ENCODE peak calls at places on chromosomes 7 and 10, in nine cellular contexts. One of them, this sample, is unnamed.
A peak's percentile ranks its signal among the peaks of the same experiment; 100 is the strongest.

GRCh38 chr10:103544657-103545310 is 51.3 kb downstream of the NEURL1 start:
- DNase-seq in AG10803: no peak
- DNase-seq in Caco-2: no peak
- DNase-seq in OCI-LY7: no peak
- DNase-seq in nephron progenitor cell: no peak
- DNase-seq in endothelial cell: no peak
- DNase-seq in GM23338: no peak
- DNase-seq in astrocyte of the spinal cord: no peak
- DNase-seq in stimulated activated CD8-positive, alpha-beta memory T cell treated with anti-CD3 and anti-CD28 coated beads, Interleukin-2, amount 100 ng/mL, for 48 hours: no peak
- DNase-seq in this sample: peak; percentile 4

GRCh38 chr7:73865738-73866445 is 4.9 kb downstream of the TMEM270 start:
- DNase-seq in stimulated activated CD8-positive, alpha-beta memory T cell treated with anti-CD3 and anti-CD28 coated beads, Interleukin-2, amount 100 ng/mL, for 48 hours: no peak
- DNase-seq in nephron progenitor cell: peak; percentile 45
- DNase-seq in OCI-LY7: peak; percentile 44
- DNase-seq in GM23338: peak; percentile 69
- DNase-seq in Caco-2: peak; percentile 53
- DNase-seq in AG10803: peak; percentile 66
- DNase-seq in astrocyte of the spinal cord: peak; percentile 64
- DNase-seq in endothelial cell: peak; percentile 65
- DNase-seq in this sample: no peak

GRCh38 chr7:82859106-82859850 is 303.4 kb downstream of the PCLO start:
- DNase-seq in Caco-2: no peak
- DNase-seq in AG10803: peak; percentile 13
- DNase-seq in nephron progenitor cell: no peak
- DNase-seq in OCI-LY7: no peak
- DNase-seq in astrocyte of the spinal cord: peak; percentile 18
- DNase-seq in GM23338: no peak
- DNase-seq in stimulated activated CD8-positive, alpha-beta memory T cell treated with anti-CD3 and anti-CD28 coated beads, Interleukin-2, amount 100 ng/mL, for 48 hours: no peak
- DNase-seq in endothelial cell: no peak
- DNase-seq in this sample: no peak

GRCh38 chr10:79244068-79244442 is 103.2 kb upstream of the PPIF start:
- DNase-seq in GM23338: no peak
- DNase-seq in Caco-2: no peak
- DNase-seq in stimulated activated CD8-positive, alpha-beta memory T cell treated with anti-CD3 and anti-CD28 coated beads, Interleukin-2, amount 100 ng/mL, for 48 hours: no peak
- DNase-seq in endothelial cell: no peak
- DNase-seq in astrocyte of the spinal cord: no peak
- DNase-seq in OCI-LY7: peak; percentile 46
- DNase-seq in nephron progenitor cell: no peak
- DNase-seq in AG10803: no peak
- DNase-seq in this sample: peak; percentile 19

GRCh38 chr7:23530355-23530754 is 1.4 kb downstream of the TRA2A start:
- DNase-seq in Caco-2: peak; percentile 49
- DNase-seq in GM23338: peak; percentile 71
- DNase-seq in stimulated activated CD8-positive, alpha-beta memory T cell treated with anti-CD3 and anti-CD28 coated beads, Interleukin-2, amount 100 ng/mL, for 48 hours: no peak
- DNase-seq in nephron progenitor cell: no peak
- DNase-seq in AG10803: peak; percentile 36
- DNase-seq in astrocyte of the spinal cord: peak; percentile 30
- DNase-seq in endothelial cell: no peak
- DNase-seq in OCI-LY7: peak; percentile 71
- DNase-seq in this sample: peak; percentile 22

GRCh38 chr7:99050971-99051370 is 92.9 kb downstream of the SMURF1 start:
- DNase-seq in Caco-2: no peak
- DNase-seq in OCI-LY7: no peak
- DNase-seq in nephron progenitor cell: no peak
- DNase-seq in AG10803: no peak
- DNase-seq in stimulated activated CD8-positive, alpha-beta memory T cell treated with anti-CD3 and anti-CD28 coated beads, Interleukin-2, amount 100 ng/mL, for 48 hours: no peak
- DNase-seq in GM23338: no peak
- DNase-seq in endothelial cell: no peak
- DNase-seq in astrocyte of the spinal cord: peak; percentile 17
- DNase-seq in this sample: no peak

GRCh38 chr7:2306688-2307087 is 7.6 kb downstream of the SNX8 start:
- DNase-seq in OCI-LY7: no peak
- DNase-seq in nephron progenitor cell: no peak
- DNase-seq in GM23338: no peak
- DNase-seq in stimulated activated CD8-positive, alpha-beta memory T cell treated with anti-CD3 and anti-CD28 coated beads, Interleukin-2, amount 100 ng/mL, for 48 hours: no peak
- DNase-seq in AG10803: no peak
- DNase-seq in Caco-2: no peak
- DNase-seq in endothelial cell: no peak
- DNase-seq in astrocyte of the spinal cord: no peak
- DNase-seq in this sample: no peak

GRCh38 chr7:112149734-112150133 is 56.5 kb downstream of the DOCK4 start:
- DNase-seq in OCI-LY7: no peak
- DNase-seq in Caco-2: no peak
- DNase-seq in endothelial cell: no peak
- DNase-seq in GM23338: no peak
- DNase-seq in stimulated activated CD8-positive, alpha-beta memory T cell treated with anti-CD3 and anti-CD28 coated beads, Interleukin-2, amount 100 ng/mL, for 48 hours: no peak
- DNase-seq in astrocyte of the spinal cord: no peak
- DNase-seq in AG10803: no peak
- DNase-seq in nephron progenitor cell: no peak
- DNase-seq in this sample: no peak

GRCh38 chr10:34102237-34102673 is 712.8 kb downstream of the PARD3 start:
- DNase-seq in astrocyte of the spinal cord: no peak
- DNase-seq in OCI-LY7: no peak
- DNase-seq in Caco-2: no peak
- DNase-seq in GM23338: no peak
- DNase-seq in AG10803: peak; percentile 78
- DNase-seq in stimulated activated CD8-positive, alpha-beta memory T cell treated with anti-CD3 and anti-CD28 coated beads, Interleukin-2, amount 100 ng/mL, for 48 hours: no peak
- DNase-seq in nephron progenitor cell: no peak
- DNase-seq in endothelial cell: no peak
- DNase-seq in this sample: no peak

GRCh38 chr10:16761300-16761699 is 55.9 kb downstream of the RSU1 start:
- DNase-seq in nephron progenitor cell: no peak
- DNase-seq in astrocyte of the spinal cord: no peak
- DNase-seq in Caco-2: no peak
- DNase-seq in GM23338: no peak
- DNase-seq in stimulated activated CD8-positive, alpha-beta memory T cell treated with anti-CD3 and anti-CD28 coated beads, Interleukin-2, amount 100 ng/mL, for 48 hours: no peak
- DNase-seq in AG10803: no peak
- DNase-seq in endothelial cell: no peak
- DNase-seq in OCI-LY7: no peak
- DNase-seq in this sample: no peak

GRCh38 chr10:24382979-24383663 is 174.2 kb downstream of the KIAA1217 start:
- DNase-seq in nephron progenitor cell: no peak
- DNase-seq in endothelial cell: peak; percentile 9
- DNase-seq in GM23338: peak; percentile 41
- DNase-seq in stimulated activated CD8-positive, alpha-beta memory T cell treated with anti-CD3 and anti-CD28 coated beads, Interleukin-2, amount 100 ng/mL, for 48 hours: no peak
- DNase-seq in AG10803: no peak
- DNase-seq in astrocyte of the spinal cord: no peak
- DNase-seq in Caco-2: peak; percentile 73
- DNase-seq in OCI-LY7: no peak
- DNase-seq in this sample: no peak

GRCh38 chr10:4214912-4215311 is 429.9 kb upstream of the KLF6 start:
- DNase-seq in AG10803: peak; percentile 54
- DNase-seq in nephron progenitor cell: no peak
- DNase-seq in Caco-2: no peak
- DNase-seq in astrocyte of the spinal cord: no peak
- DNase-seq in OCI-LY7: no peak
- DNase-seq in endothelial cell: no peak
- DNase-seq in stimulated activated CD8-positive, alpha-beta memory T cell treated with anti-CD3 and anti-CD28 coated beads, Interleukin-2, amount 100 ng/mL, for 48 hours: no peak
- DNase-seq in GM23338: peak; percentile 28
- DNase-seq in this sample: no peak

GRCh38 chr7:47520408-47520807 is 61.5 kb downstream of the TNS3 start:
- DNase-seq in stimulated activated CD8-positive, alpha-beta memory T cell treated with anti-CD3 and anti-CD28 coated beads, Interleukin-2, amount 100 ng/mL, for 48 hours: no peak
- DNase-seq in Caco-2: no peak
- DNase-seq in nephron progenitor cell: no peak
- DNase-seq in astrocyte of the spinal cord: peak; percentile 77
- DNase-seq in AG10803: peak; percentile 99
- DNase-seq in OCI-LY7: no peak
- DNase-seq in endothelial cell: no peak
- DNase-seq in GM23338: no peak
- DNase-seq in this sample: no peak

GRCh38 chr10:114184276-114184675 is 5.1 kb downstream of the TDRD1 start:
- DNase-seq in endothelial cell: no peak
- DNase-seq in Caco-2: no peak
- DNase-seq in nephron progenitor cell: no peak
- DNase-seq in stimulated activated CD8-positive, alpha-beta memory T cell treated with anti-CD3 and anti-CD28 coated beads, Interleukin-2, amount 100 ng/mL, for 48 hours: no peak
- DNase-seq in OCI-LY7: no peak
- DNase-seq in astrocyte of the spinal cord: no peak
- DNase-seq in GM23338: no peak
- DNase-seq in AG10803: no peak
- DNase-seq in this sample: no peak

This sample was measured in HEK293T.